ENCODE peak calls at places on chromosome X, in four cellular contexts. S is naive thymus-derived CD8-positive, alpha-beta T cell; C is hypothalamus; Y is stimulated activated naive B cell treated with anti-CD40 and anti-IgM and Interleukin-4, amounts not matched to agents 10 μg/mL and 1 μg/mL and 100 μg/mL, for 72 hours. X is an unnamed sample.

GRCh38 chrX:147550217-147550616 is 361.5 kb upstream of the FMR1 start:
- DNase-seq in S (no peak), Y (no peak), C (no peak), X (no peak)

GRCh38 chrX:67651437-67652142 is 107.8 kb downstream of the AR start:
- DNase-seq in C (no peak), S (no peak), Y (no peak), X (no peak)

GRCh38 chrX:103565752-103566151 is 19.6 kb upstream of the TCEAL4 start:
- DNase-seq in C (no peak), S (no peak), Y (no peak), X (no peak)

GRCh38 chrX:107603433-107604159 is 24.7 kb upstream of the PRPS1 start:
- DNase-seq in S (no peak), C (no peak), Y (no peak), X (no peak)

GRCh38 chrX:97616883-97617510 is 733.3 kb downstream of the RPA4 start:
- DNase-seq in C (no peak), Y (no peak), S (no peak), X (no peak)

GRCh38 chrX:6149231-6149870 is 79.3 kb downstream of the NLGN4X start:
- DNase-seq in S (no peak), Y (no peak), C (no peak), X (no peak)

GRCh38 chrX:17038681-17039161 is 92.3 kb downstream of the REPS2 start:
- DNase-seq in Y (no peak), C (no peak), S (no peak), X (no peak)

GRCh38 chrX:5528057-5528456 is 700.6 kb downstream of the NLGN4X start:
- DNase-seq in S (no peak), Y (no peak), C (no peak), X (no peak)

GRCh38 chrX:132482632-132483031 is 6.2 kb downstream of the MBNL3 start:
- DNase-seq in C (no peak), Y (no peak), S (no peak), X (no peak)

GRCh38 chrX:137549846-137550534 is 15.9 kb upstream of the ZIC3 start:
- DNase-seq in S (no peak), Y (no peak), C (no peak), X (no peak)

GRCh38 chrX:45851434-45851991 is 650.8 kb upstream of the DIPK2B start:
- DNase-seq in S (peak), C (no peak), Y (no peak), X (peak)

GRCh38 chrX:29699214-29699613 is 516.1 kb upstream of the MAGEB2 start:
- DNase-seq in Y (no peak), S (no peak), C (no peak), X (no peak)

GRCh38 chrX:67636532-67636931 is 92.7 kb downstream of the AR start:
- DNase-seq in S (no peak), C (no peak), Y (no peak), X (no peak)

GRCh38 chrX:41419082-41419481 is 28.1 kb upstream of the NYX start:
- DNase-seq in Y (no peak), C (no peak), S (no peak), X (no peak)

GRCh38 chrX:133610056-133610455 is 194.8 kb upstream of the GPC4 start:
- DNase-seq in Y (no peak), S (no peak), C (no peak), X (no peak)

GRCh38 chrX:15882704-15883539 is 28.3 kb upstream of the AP1S2 start:
- DNase-seq in C (no peak), Y (peak), S (no peak), X (no peak)

GRCh38 chrX:47148946-47149345 is 3.9 kb downstream of the RBM10 start:
- DNase-seq in S (no peak), C (no peak), Y (no peak), X (no peak)

GRCh38 chrX:81259714-81260395 is 58.0 kb downstream of the SH3BGRL start:
- DNase-seq in C (no peak), Y (no peak), S (no peak), X (no peak)

GRCh38 chrX:134435894-134436293 is 24.1 kb upstream of the HPRT1 start:
- DNase-seq in C (no peak), S (no peak), Y (no peak), X (no peak)

GRCh38 chrX:132209527-132209926 is 9.7 kb downstream of the RAP2C start:
- DNase-seq in S (no peak), Y (no peak), C (no peak), X (no peak)

GRCh38 chrX:29634516-29634915 is 580.8 kb upstream of the MAGEB2 start:
- DNase-seq in Y (no peak), S (no peak), C (no peak), X (no peak)

GRCh38 chrX:10634681-10635161 is 14.3 kb upstream of the MID1 start:
- DNase-seq in Y (no peak), S (no peak), C (no peak), X (no peak)

GRCh38 chrX:17441965-17442364 is 67.0 kb downstream of the NHS start:
- DNase-seq in S (no peak), Y (no peak), C (no peak), X (no peak)

X was measured in anterior cingulate cortex.